ENCODE peak calls at places on chromosomes 16 and 17, in ten cellular contexts. U, P, Y, O, E, T, B, Q, F and K are unnamed samples.
A peak's percentile ranks its signal among the peaks of the same experiment; 100 is the strongest.

GRCh38 chr17:1058423-1059130 is 61.6 kb downstream of the TIMM22 start:
- DNase-seq in U (no peak), P (no peak), Y (peak; percentile 25), O (peak; percentile 74), E (peak; percentile 55), T (peak; percentile 73), B (peak; percentile 74), Q (peak; percentile 48), F (peak; percentile 61), K (peak; percentile 24)

GRCh38 chr16:85515830-85516397 is 97.2 kb upstream of the GSE1 start:
- DNase-seq in U (no peak), P (no peak), Y (no peak), O (no peak), E (no peak), T (no peak), B (peak; percentile 71), Q (peak; percentile 26), F (no peak), K (no peak)

GRCh38 chr16:70331091-70331490 is 15.6 kb upstream of the DDX19A start:
- DNase-seq in U (no peak), P (no peak), Y (no peak), O (no peak), E (no peak), T (no peak), B (no peak), Q (no peak), F (no peak), K (no peak)

GRCh38 chr16:66483689-66484452 is 56.8 kb downstream of the BEAN1 start:
- DNase-seq in U (no peak), P (no peak), Y (peak; percentile 54), O (peak; percentile 82), E (peak; percentile 67), T (peak; percentile 71), B (peak; percentile 83), Q (peak; percentile 79), F (peak; percentile 77), K (peak; percentile 61)

GRCh38 chr16:47311738-47312505 is 148.9 kb downstream of the ITFG1 start:
- DNase-seq in U (no peak), P (no peak), Y (no peak), O (peak; percentile 34), E (peak; percentile 13), T (no peak), B (no peak), Q (peak; percentile 12), F (no peak), K (peak; percentile 3)

GRCh38 chr16:84726079-84726669 is 26.4 kb downstream of the USP10 start:
- DNase-seq in U (peak; percentile 62), P (peak; percentile 49), Y (peak; percentile 64), O (peak; percentile 91), E (peak; percentile 83), T (peak; percentile 86), B (peak; percentile 89), Q (peak; percentile 91), F (peak; percentile 92), K (peak; percentile 82)

GRCh38 chr16:22358000-22358399 is 16.4 kb downstream of the CDR2 start:
- DNase-seq in U (no peak), P (no peak), Y (no peak), O (no peak), E (no peak), T (no peak), B (no peak), Q (no peak), F (no peak), K (no peak)

GRCh38 chr16:27127293-27127692 is 60.6 kb downstream of the C16orf82 start:
- DNase-seq in U (no peak), P (peak; percentile 12), Y (no peak), O (no peak), E (no peak), T (no peak), B (no peak), Q (peak; percentile 69), F (no peak), K (peak; percentile 96)

GRCh38 chr17:62862251-62862650 is 54.1 kb upstream of the MARCHF10 start:
- DNase-seq in U (no peak), P (no peak), Y (no peak), O (peak; percentile 13), E (no peak), T (no peak), B (no peak), Q (no peak), F (no peak), K (no peak)

GRCh38 chr17:79465011-79466006 is 145.5 kb downstream of the RBFOX3 start:
- DNase-seq in U (no peak), P (no peak), Y (no peak), O (no peak), E (no peak), T (no peak), B (no peak), Q (no peak), F (no peak), K (no peak)

GRCh38 chr17:53655591-53655990 is 167.1 kb upstream of the KIF2B start:
- DNase-seq in U (no peak), P (no peak), Y (no peak), O (peak; percentile 74), E (no peak), T (no peak), B (no peak), Q (peak; percentile 32), F (no peak), K (peak; percentile 16)